ENCODE peak calls at places on chromosomes 3 and 15, in seven cellular contexts. One of them, this sample, is unnamed.

GRCh38 chr3:44885618-44886017 is 11.2 kb downstream of the TGM4 start:
- DNase-seq in lower leg skin: no peak
- DNase-seq in astrocyte: peak
- DNase-seq in bronchial epithelial cell: peak
- DNase-seq in foreskin fibroblast: peak
- DNase-seq in cardiac muscle cell: peak
- DNase-seq in Panc1: peak
- DNase-seq in this sample: no peak

GRCh38 chr3:171108066-171108465 is 81.5 kb upstream of the SLC2A2 start:
- DNase-seq in lower leg skin: no peak
- DNase-seq in astrocyte: peak
- DNase-seq in bronchial epithelial cell: peak
- DNase-seq in foreskin fibroblast: no peak
- DNase-seq in cardiac muscle cell: no peak
- DNase-seq in Panc1: no peak
- DNase-seq in this sample: no peak

GRCh38 chr15:101497484-101498034 is 8.1 kb upstream of the PCSK6 start:
- DNase-seq in lower leg skin: peak
- DNase-seq in astrocyte: no peak
- DNase-seq in bronchial epithelial cell: no peak
- DNase-seq in foreskin fibroblast: no peak
- DNase-seq in cardiac muscle cell: no peak
- DNase-seq in Panc1: no peak
- DNase-seq in this sample: no peak

GRCh38 chr15:44492040-44492439 is 44.9 kb upstream of the EIF3J start:
- DNase-seq in lower leg skin: no peak
- DNase-seq in astrocyte: no peak
- DNase-seq in bronchial epithelial cell: no peak
- DNase-seq in foreskin fibroblast: no peak
- DNase-seq in cardiac muscle cell: no peak
- DNase-seq in Panc1: no peak
- DNase-seq in this sample: no peak

GRCh38 chr3:139318431-139318816 is 25.4 kb upstream of the MRPS22 start:
- DNase-seq in lower leg skin: peak
- DNase-seq in astrocyte: no peak
- DNase-seq in bronchial epithelial cell: peak
- DNase-seq in foreskin fibroblast: no peak
- DNase-seq in cardiac muscle cell: peak
- DNase-seq in Panc1: no peak
- DNase-seq in this sample: no peak

GRCh38 chr3:145191543-145191942 is 969.4 kb downstream of the PLOD2 start:
- DNase-seq in lower leg skin: no peak
- DNase-seq in astrocyte: peak
- DNase-seq in bronchial epithelial cell: peak
- DNase-seq in foreskin fibroblast: no peak
- DNase-seq in cardiac muscle cell: peak
- DNase-seq in Panc1: no peak
- DNase-seq in this sample: no peak

GRCh38 chr3:36546196-36546595 is 165.9 kb downstream of the STAC start:
- DNase-seq in lower leg skin: no peak
- DNase-seq in astrocyte: no peak
- DNase-seq in bronchial epithelial cell: no peak
- DNase-seq in foreskin fibroblast: peak
- DNase-seq in cardiac muscle cell: peak
- DNase-seq in Panc1: no peak
- DNase-seq in this sample: no peak

GRCh38 chr3:23698652-23699313 is 107.0 kb upstream of the UBE2E1 start:
- DNase-seq in lower leg skin: no peak
- DNase-seq in astrocyte: no peak
- DNase-seq in bronchial epithelial cell: no peak
- DNase-seq in foreskin fibroblast: no peak
- DNase-seq in cardiac muscle cell: no peak
- DNase-seq in Panc1: no peak
- DNase-seq in this sample: no peak

GRCh38 chr15:75659928-75660645 is 12.4 kb downstream of the SNX33 start:
- DNase-seq in lower leg skin: no peak
- DNase-seq in astrocyte: peak
- DNase-seq in bronchial epithelial cell: peak
- DNase-seq in foreskin fibroblast: peak
- DNase-seq in cardiac muscle cell: no peak
- DNase-seq in Panc1: no peak
- DNase-seq in this sample: no peak

GRCh38 chr3:93855406-93855805 is 118.3 kb downstream of the PROS1 start:
- DNase-seq in lower leg skin: no peak
- DNase-seq in astrocyte: no peak
- DNase-seq in bronchial epithelial cell: no peak
- DNase-seq in foreskin fibroblast: no peak
- DNase-seq in cardiac muscle cell: no peak
- DNase-seq in Panc1: no peak
- DNase-seq in this sample: no peak

GRCh38 chr3:50365080-50365841 is 5.9 kb upstream of the TMEM115 start:
- DNase-seq in lower leg skin: peak
- DNase-seq in astrocyte: peak
- DNase-seq in bronchial epithelial cell: peak
- DNase-seq in foreskin fibroblast: peak
- DNase-seq in cardiac muscle cell: peak
- DNase-seq in Panc1: no peak
- DNase-seq in this sample: peak

GRCh38 chr15:76073554-76073953 is 13.8 kb downstream of the TMEM266 start:
- DNase-seq in lower leg skin: no peak
- DNase-seq in astrocyte: no peak
- DNase-seq in bronchial epithelial cell: peak
- DNase-seq in foreskin fibroblast: peak
- DNase-seq in cardiac muscle cell: no peak
- DNase-seq in Panc1: no peak
- DNase-seq in this sample: no peak

GRCh38 chr15:44692659-44693058 is 18.5 kb downstream of the PATL2 start:
- DNase-seq in lower leg skin: no peak
- DNase-seq in astrocyte: no peak
- DNase-seq in bronchial epithelial cell: no peak
- DNase-seq in foreskin fibroblast: no peak
- DNase-seq in cardiac muscle cell: no peak
- DNase-seq in Panc1: no peak
- DNase-seq in this sample: no peak

GRCh38 chr3:67090472-67090871 is 92.4 kb downstream of the KBTBD8 start:
- DNase-seq in lower leg skin: no peak
- DNase-seq in astrocyte: peak
- DNase-seq in bronchial epithelial cell: peak
- DNase-seq in foreskin fibroblast: peak
- DNase-seq in cardiac muscle cell: peak
- DNase-seq in Panc1: no peak
- DNase-seq in this sample: no peak

GRCh38 chr3:9056581-9056980 is 93.3 kb upstream of the RAD18 start:
- DNase-seq in lower leg skin: no peak
- DNase-seq in astrocyte: no peak
- DNase-seq in bronchial epithelial cell: no peak
- DNase-seq in foreskin fibroblast: no peak
- DNase-seq in cardiac muscle cell: no peak
- DNase-seq in Panc1: no peak
- DNase-seq in this sample: no peak

GRCh38 chr3:195893516-195893915 is 14.8 kb downstream of the TNK2 start:
- DNase-seq in lower leg skin: no peak
- DNase-seq in astrocyte: no peak
- DNase-seq in bronchial epithelial cell: no peak
- DNase-seq in foreskin fibroblast: no peak
- DNase-seq in cardiac muscle cell: no peak
- DNase-seq in Panc1: no peak
- DNase-seq in this sample: no peak

GRCh38 chr15:23866832-23867231 is 179.7 kb upstream of the NDN start:
- DNase-seq in lower leg skin: no peak
- DNase-seq in astrocyte: no peak
- DNase-seq in bronchial epithelial cell: no peak
- DNase-seq in foreskin fibroblast: no peak
- DNase-seq in cardiac muscle cell: peak
- DNase-seq in Panc1: no peak
- DNase-seq in this sample: peak

GRCh38 chr3:144259267-144259666 is 287.6 kb downstream of the DIPK2A start:
- DNase-seq in lower leg skin: no peak
- DNase-seq in astrocyte: peak
- DNase-seq in bronchial epithelial cell: no peak
- DNase-seq in foreskin fibroblast: no peak
- DNase-seq in cardiac muscle cell: no peak
- DNase-seq in Panc1: no peak
- DNase-seq in this sample: no peak

GRCh38 chr3:184789314-184789998 is 22.5 kb upstream of the VPS8 start:
- DNase-seq in lower leg skin: peak
- DNase-seq in astrocyte: no peak
- DNase-seq in bronchial epithelial cell: no peak
- DNase-seq in foreskin fibroblast: no peak
- DNase-seq in cardiac muscle cell: no peak
- DNase-seq in Panc1: no peak
- DNase-seq in this sample: no peak

GRCh38 chr3:176071943-176072342 is 1125.3 kb downstream of the TBL1XR1 start:
- DNase-seq in lower leg skin: no peak
- DNase-seq in astrocyte: no peak
- DNase-seq in bronchial epithelial cell: no peak
- DNase-seq in foreskin fibroblast: no peak
- DNase-seq in cardiac muscle cell: no peak
- DNase-seq in Panc1: no peak
- DNase-seq in this sample: no peak

GRCh38 chr15:33234019-33234418 is 39.5 kb upstream of the FMN1 start:
- DNase-seq in lower leg skin: no peak
- DNase-seq in astrocyte: peak
- DNase-seq in bronchial epithelial cell: peak
- DNase-seq in foreskin fibroblast: peak
- DNase-seq in cardiac muscle cell: peak
- DNase-seq in Panc1: no peak
- DNase-seq in this sample: peak

GRCh38 chr15:64561997-64562396 is 101.6 kb downstream of the ZNF609 start:
- DNase-seq in lower leg skin: no peak
- DNase-seq in astrocyte: no peak
- DNase-seq in bronchial epithelial cell: no peak
- DNase-seq in foreskin fibroblast: no peak
- DNase-seq in cardiac muscle cell: no peak
- DNase-seq in Panc1: no peak
- DNase-seq in this sample: no peak

GRCh38 chr3:192444791-192445106 is 282.6 kb downstream of the FGF12 start:
- DNase-seq in lower leg skin: no peak
- DNase-seq in astrocyte: no peak
- DNase-seq in bronchial epithelial cell: no peak
- DNase-seq in foreskin fibroblast: no peak
- DNase-seq in cardiac muscle cell: no peak
- DNase-seq in Panc1: no peak
- DNase-seq in this sample: no peak

GRCh38 chr3:116140100-116140689 is 305.1 kb downstream of the LSAMP start:
- DNase-seq in lower leg skin: no peak
- DNase-seq in astrocyte: peak
- DNase-seq in bronchial epithelial cell: peak
- DNase-seq in foreskin fibroblast: peak
- DNase-seq in cardiac muscle cell: peak
- DNase-seq in Panc1: no peak
- DNase-seq in this sample: peak

GRCh38 chr3:159929181-159929893 is 59.3 kb upstream of the IL12A start:
- DNase-seq in lower leg skin: no peak
- DNase-seq in astrocyte: peak
- DNase-seq in bronchial epithelial cell: peak
- DNase-seq in foreskin fibroblast: peak
- DNase-seq in cardiac muscle cell: peak
- DNase-seq in Panc1: no peak
- DNase-seq in this sample: peak

GRCh38 chr15:75577401-75578205 is 1.5 kb downstream of the PTPN9 start:
- DNase-seq in lower leg skin: peak
- DNase-seq in astrocyte: no peak
- DNase-seq in bronchial epithelial cell: no peak
- DNase-seq in foreskin fibroblast: peak
- DNase-seq in cardiac muscle cell: peak
- DNase-seq in Panc1: no peak
- DNase-seq in this sample: no peak

GRCh38 chr3:120487079-120487693 is 36.4 kb upstream of the FSTL1 start:
- DNase-seq in lower leg skin: no peak
- DNase-seq in astrocyte: peak
- DNase-seq in bronchial epithelial cell: no peak
- DNase-seq in foreskin fibroblast: peak
- DNase-seq in cardiac muscle cell: peak
- DNase-seq in Panc1: no peak
- DNase-seq in this sample: no peak

DNA sequence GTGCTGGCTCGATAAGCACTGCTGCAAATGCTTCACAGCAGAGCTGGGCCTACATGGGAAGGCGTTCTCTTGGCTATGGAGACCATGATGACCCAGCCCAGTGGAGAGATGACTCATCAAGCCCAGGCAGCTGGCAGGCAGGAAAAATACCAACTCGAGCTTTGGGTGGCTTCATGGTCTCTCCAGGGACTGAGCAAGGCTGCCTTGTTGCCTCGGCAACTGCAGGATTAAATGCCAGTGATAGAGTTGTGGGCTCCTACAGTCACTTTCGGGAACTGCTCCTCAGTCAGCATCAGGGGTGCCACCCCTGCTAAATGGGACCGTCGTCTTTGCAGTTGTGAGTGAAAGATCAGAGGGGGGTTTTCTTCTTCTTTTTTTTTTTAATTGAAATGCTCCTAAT is 54.6 kb upstream of the MYZAP start:
- DNase-seq in lower leg skin: no peak
- DNase-seq in astrocyte: peak
- DNase-seq in bronchial epithelial cell: peak
- DNase-seq in foreskin fibroblast: peak
- DNase-seq in cardiac muscle cell: peak
- DNase-seq in Panc1: no peak
- DNase-seq in this sample: no peak
- TF ChIP-seq CTCF in lower leg skin: no peak
- TF ChIP-seq CTCF in astrocyte: no peak
- TF ChIP-seq CTCF in bronchial epithelial cell: no peak
- TF ChIP-seq CTCF in foreskin fibroblast: no peak
- TF ChIP-seq CTCF in cardiac muscle cell: no peak
- TF ChIP-seq CTCF in Panc1: no peak
- TF ChIP-seq CTCF in this sample: no peak

GRCh38 chr15:83163032-83163431 is 44.6 kb downstream of the HDGFL3 start:
- DNase-seq in lower leg skin: no peak
- DNase-seq in astrocyte: no peak
- DNase-seq in bronchial epithelial cell: no peak
- DNase-seq in foreskin fibroblast: no peak
- DNase-seq in cardiac muscle cell: no peak
- DNase-seq in Panc1: no peak
- DNase-seq in this sample: no peak
- H3K4me3 ChIP-seq in lower leg skin: no peak
- H3K4me3 ChIP-seq in astrocyte: no peak
- H3K4me3 ChIP-seq in bronchial epithelial cell: no peak
- H3K4me3 ChIP-seq in foreskin fibroblast: no peak
- H3K4me3 ChIP-seq in cardiac muscle cell: no peak
- H3K4me3 ChIP-seq in Panc1: no peak
- H3K4me3 ChIP-seq in this sample: no peak

GRCh38 chr3:4107430-4107829 is 195.7 kb upstream of the SETMAR start:
- DNase-seq in lower leg skin: no peak
- DNase-seq in astrocyte: no peak
- DNase-seq in bronchial epithelial cell: no peak
- DNase-seq in foreskin fibroblast: no peak
- DNase-seq in cardiac muscle cell: no peak
- DNase-seq in Panc1: no peak
- DNase-seq in this sample: no peak
- TF ChIP-seq CTCF in lower leg skin: no peak
- TF ChIP-seq CTCF in astrocyte: no peak
- TF ChIP-seq CTCF in bronchial epithelial cell: no peak
- TF ChIP-seq CTCF in foreskin fibroblast: no peak
- TF ChIP-seq CTCF in cardiac muscle cell: no peak
- TF ChIP-seq CTCF in Panc1: no peak
- TF ChIP-seq CTCF in this sample: no peak

DNA sequence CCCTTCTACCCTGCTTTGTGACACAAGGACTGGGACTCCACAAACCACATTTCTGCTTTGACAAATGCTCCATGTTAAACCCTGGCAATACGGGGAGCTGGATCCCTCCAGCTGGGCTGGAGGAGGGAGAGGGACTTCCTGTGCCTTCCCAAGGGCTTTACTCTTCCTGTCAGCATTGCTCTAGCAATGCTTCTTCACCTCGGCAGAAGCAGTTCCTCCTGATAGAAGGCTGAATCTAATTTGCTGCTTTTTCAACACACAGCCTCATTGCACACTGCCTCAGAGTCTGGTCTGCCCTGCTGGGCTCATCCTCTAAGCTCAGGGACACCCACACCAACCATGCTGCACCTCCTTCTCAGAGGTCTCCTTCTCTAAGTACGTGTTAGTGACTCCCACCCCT is 142.8 kb upstream of the SMAD3 start:
- DNase-seq in lower leg skin: no peak
- DNase-seq in astrocyte: no peak
- DNase-seq in bronchial epithelial cell: no peak
- DNase-seq in foreskin fibroblast: no peak
- DNase-seq in cardiac muscle cell: no peak
- DNase-seq in Panc1: no peak
- DNase-seq in this sample: no peak
- H3K4me3 ChIP-seq in lower leg skin: no peak
- H3K4me3 ChIP-seq in astrocyte: no peak
- H3K4me3 ChIP-seq in bronchial epithelial cell: no peak
- H3K4me3 ChIP-seq in foreskin fibroblast: no peak
- H3K4me3 ChIP-seq in cardiac muscle cell: no peak
- H3K4me3 ChIP-seq in Panc1: no peak
- H3K4me3 ChIP-seq in this sample: no peak

This sample was measured in LNCaP clone FGC.